ENCODE peak calls at places on chromosomes 4 and X, in eight cellular contexts. X, J, H, S, C, M, R and N are unnamed samples.

GRCh38 chr4:61760820-61761219 is 560.7 kb downstream of the ADGRL3 start:
- DNase-seq in C (no peak), R (no peak), S (no peak), X (no peak), H (no peak), M (no peak), J (no peak), N (no peak)

GRCh38 chr4:74768857-74769525 is 25.3 kb downstream of the BTC start:
- DNase-seq in X (no peak), R (no peak), H (no peak), C (no peak), J (no peak), S (peak; percentile 60), M (no peak), N (no peak)

GRCh38 chr4:1329408-1330371 is 17.3 kb upstream of the UVSSA start:
- DNase-seq in X (no peak), S (peak; percentile 19), J (no peak), R (no peak), C (no peak), M (no peak), H (no peak), N (no peak)

GRCh38 chrX:19613645-19614323 is 98.5 kb upstream of the MAP3K15 start:
- DNase-seq in R (no peak), X (peak; percentile 78), S (no peak), H (no peak), J (no peak), C (no peak), M (no peak), N (no peak)

GRCh38 chr4:73870260-73870659 is 1.1 kb downstream of the CXCL1 start:
- DNase-seq in X (peak; percentile 87), J (no peak), M (no peak), H (no peak), C (no peak), S (peak; percentile 93), R (no peak), N (no peak)

GRCh38 chr4:67344594-67345380 is 200.5 kb downstream of the CENPC start:
- DNase-seq in C (no peak), X (no peak), R (no peak), J (no peak), H (no peak), S (no peak), M (no peak), N (no peak)

GRCh38 chrX:57929373-57929772 is 19.1 kb upstream of the ZXDA start:
- DNase-seq in J (no peak), R (no peak), M (no peak), X (no peak), H (peak; percentile 17), S (peak; percentile 56), C (no peak), N (no peak)

GRCh38 chr4:48267574-48267973 is 2.1 kb downstream of the TEC start:
- DNase-seq in J (no peak), R (no peak), M (no peak), X (no peak), C (no peak), S (no peak), H (no peak), N (no peak)

GRCh38 chr4:104860227-104861123 is 286.2 kb upstream of the TET2 start:
- DNase-seq in S (peak; percentile 79), R (peak; percentile 60), J (peak; percentile 3), C (no peak), H (peak; percentile 54), M (peak; percentile 72), X (peak; percentile 47), N (peak; percentile 70)

GRCh38 chr4:184217569-184218131 is at the start of gene ENPP6:
- DNase-seq in M (no peak), H (no peak), R (no peak), X (no peak), S (no peak), C (no peak), J (no peak), N (no peak)

GRCh38 chr4:113882668-113883067 is 96.8 kb downstream of the ARSJ start:
- DNase-seq in X (no peak), S (peak; percentile 21), H (no peak), J (no peak), M (no peak), C (peak; percentile 20), R (no peak), N (no peak)

GRCh38 chrX:21745756-21746155 is 12.2 kb downstream of the SMPX start:
- DNase-seq in J (peak; percentile 35), X (no peak), C (no peak), R (peak; percentile 59), H (peak; percentile 25), S (peak; percentile 50), M (no peak), N (peak; percentile 21)

GRCh38 chrX:103792916-103793540 is 16.4 kb downstream of the PLP1 start:
- DNase-seq in X (no peak), J (no peak), S (peak; percentile 87), M (no peak), H (no peak), R (no peak), C (peak; percentile 11), N (no peak)

GRCh38 chrX:76279007-76279406 is 106.1 kb downstream of the PBDC1 start:
- DNase-seq in R (peak; percentile 29), X (no peak), M (peak; percentile 5), C (peak; percentile 5), S (peak; percentile 54), H (peak; percentile 47), J (peak; percentile 29), N (peak; percentile 38)

GRCh38 chr4:149914521-149915115 is 99.0 kb upstream of the IQCM start:
- DNase-seq in S (peak; percentile 73), M (no peak), R (peak; percentile 73), X (no peak), J (no peak), C (no peak), H (peak; percentile 54), N (peak; percentile 73)
- TF ChIP-seq CTCF in S (peak; percentile 84), M (peak; percentile 75), R (peak; percentile 78), X (peak; percentile 9), J (peak; percentile 40), C (peak; percentile 86), H (peak; percentile 61), N (peak; percentile 80)

DNA sequence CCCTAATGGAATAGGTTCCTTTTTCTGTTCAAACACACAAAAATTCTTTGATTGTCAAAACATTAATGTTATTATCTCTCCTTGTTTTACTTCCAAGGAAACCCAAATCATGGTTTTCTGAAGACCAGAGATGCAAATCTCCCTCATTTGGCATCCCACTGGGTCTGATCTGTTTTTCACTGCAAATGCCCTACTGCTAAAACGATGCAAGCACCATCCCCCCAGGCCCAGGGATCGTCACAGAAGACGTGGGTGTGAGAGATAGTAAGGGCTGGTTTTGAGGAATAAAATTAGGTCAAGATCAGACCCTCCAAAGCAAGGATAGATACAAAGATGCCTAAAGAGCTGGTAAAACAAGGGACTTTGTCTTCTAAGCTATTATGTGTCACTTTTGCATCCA is 33.6 kb downstream of the GSPT2 start:
- DNase-seq in R (no peak), S (no peak), H (peak; percentile 11), X (no peak), C (no peak), M (no peak), J (no peak), N (no peak)
- TF ChIP-seq CTCF in R (no peak), S (no peak), H (no peak), X (no peak), C (no peak), M (no peak), J (no peak), N (no peak)

DNA sequence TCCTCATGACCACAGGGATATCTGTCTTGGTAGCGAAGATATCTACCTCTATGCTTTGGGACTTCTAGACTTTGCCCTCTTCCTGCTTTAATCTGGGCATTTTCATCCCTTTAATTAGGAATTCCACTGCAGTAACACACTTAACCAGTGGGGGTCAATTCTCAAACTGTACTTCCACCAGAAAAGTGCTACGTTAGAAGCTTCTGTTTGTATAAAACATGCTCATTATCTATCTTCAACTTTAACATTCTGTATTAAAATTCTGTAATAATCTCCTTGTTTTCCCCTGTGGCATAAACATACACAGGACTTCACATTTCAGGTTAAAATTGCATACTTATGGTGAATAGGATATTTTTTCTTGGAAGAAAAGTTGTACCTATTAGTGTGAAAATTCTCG is 105.6 kb downstream of the AMMECR1 start:
- DNase-seq in R (no peak), H (no peak), C (no peak), J (no peak), X (no peak), S (no peak), M (no peak), N (no peak)
- TF ChIP-seq CTCF in R (peak; percentile 52), H (no peak), C (no peak), J (no peak), X (no peak), S (no peak), M (no peak), N (peak; percentile 52)

GRCh38 chrX:47748576-47748975 is 88.1 kb upstream of the ZNF81 start:
- DNase-seq in C (no peak), R (no peak), X (no peak), S (peak; percentile 48), H (no peak), M (no peak), J (no peak), N (no peak)

GRCh38 chrX:47749185-47749967 is 87.3 kb upstream of the ZNF81 start:
- DNase-seq in R (no peak), S (peak; percentile 69), C (no peak), M (no peak), H (no peak), J (no peak), X (no peak), N (no peak)

GRCh38 chrX:47751670-47752069 is 85.0 kb upstream of the ZNF81 start:
- DNase-seq in J (peak; percentile 0), C (no peak), S (peak; percentile 48), X (peak; percentile 29), H (peak; percentile 66), R (no peak), M (no peak), N (peak; percentile 39)

DNA sequence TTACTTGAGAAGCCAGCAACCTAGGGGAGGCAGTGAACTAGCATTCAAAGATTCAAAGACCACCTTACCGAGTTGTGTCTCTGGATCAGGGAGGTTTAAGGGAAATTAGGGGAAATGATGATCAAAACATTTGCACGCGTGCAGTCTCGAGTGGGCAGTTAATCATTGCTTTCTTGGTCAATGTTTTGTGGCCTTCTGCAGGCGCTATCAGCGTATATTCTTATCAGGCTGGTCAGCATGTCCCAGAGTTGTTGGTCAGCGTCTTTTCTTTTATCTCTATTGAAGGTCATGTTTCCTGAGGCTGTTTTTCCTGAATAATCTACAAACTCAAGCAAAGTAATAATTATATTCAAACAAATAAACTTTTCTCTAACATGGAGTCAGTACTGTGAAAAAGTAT is 84.0 kb upstream of the ZNF81 start:
- DNase-seq in C (no peak), X (no peak), S (no peak), R (no peak), J (no peak), H (no peak), M (no peak), N (no peak)
- TF ChIP-seq CTCF in C (no peak), X (no peak), S (no peak), R (no peak), J (no peak), H (no peak), M (no peak), N (no peak)

DNA sequence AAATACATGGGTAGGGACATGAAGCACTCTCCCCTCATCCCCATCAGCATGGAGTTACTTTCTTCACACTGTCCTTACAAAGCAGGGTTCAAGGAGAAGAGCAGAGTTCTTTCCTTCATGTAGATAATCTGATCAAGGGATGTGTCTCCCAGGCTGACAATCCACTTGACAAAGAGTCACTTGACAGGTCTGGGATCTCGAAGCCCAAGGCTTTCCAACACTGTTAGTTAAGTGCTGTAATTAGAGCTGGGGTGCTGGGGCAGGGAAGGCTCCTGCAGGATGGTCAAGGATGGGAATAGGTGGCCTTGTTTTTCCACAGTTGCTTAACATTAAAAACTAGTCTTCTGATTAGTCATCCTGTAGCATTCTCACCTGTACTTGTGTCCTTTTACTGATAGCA is 38.0 kb downstream of the CCNG2 start:
- DNase-seq in X (no peak), J (no peak), R (no peak), C (no peak), S (no peak), H (no peak), M (no peak), N (no peak)
- TF ChIP-seq CTCF in X (no peak), J (no peak), R (no peak), C (no peak), S (no peak), H (no peak), M (no peak), N (no peak)